ENCODE peak calls at places on chromosomes 12 and 14, in eight cellular contexts. L, Y, R, D, U, Z, G and X are unnamed samples.

GRCh38 chr12:52074656-52075408 is 4.7 kb upstream of the SMIM41 start:
- DNase-seq in L (no peak), Y (no peak), R (no peak), D (no peak), U (no peak), Z (no peak), G (no peak), X (no peak)

GRCh38 chr12:95300286-95300685 is 82.7 kb downstream of the VEZT start:
- DNase-seq in L (no peak), Y (no peak), R (no peak), D (no peak), U (no peak), Z (no peak), G (no peak), X (no peak)

GRCh38 chr14:34053666-34054065 is 102.8 kb upstream of the EGLN3 start:
- DNase-seq in L (no peak), Y (no peak), R (no peak), D (no peak), U (no peak), Z (no peak), G (peak; percentile 11), X (no peak)

GRCh38 chr12:124938606-124939427 is 24.4 kb upstream of the UBC start:
- DNase-seq in L (peak; percentile 84), Y (peak; percentile 83), R (peak; percentile 26), D (no peak), U (peak; percentile 95), Z (no peak), G (peak; percentile 55), X (no peak)

GRCh38 chr14:84421611-84422010 is 1108.3 kb upstream of the FLRT2 start:
- DNase-seq in L (no peak), Y (no peak), R (no peak), D (no peak), U (no peak), Z (no peak), G (no peak), X (no peak)

GRCh38 chr12:7319934-7320333 is 16.1 kb downstream of the ACSM4 start:
- DNase-seq in L (no peak), Y (no peak), R (no peak), D (no peak), U (no peak), Z (no peak), G (no peak), X (no peak)

GRCh38 chr14:90087433-90087832 is 25.6 kb downstream of the KCNK13 start:
- DNase-seq in L (peak; percentile 67), Y (no peak), R (no peak), D (no peak), U (peak; percentile 11), Z (no peak), G (no peak), X (peak; percentile 30)

GRCh38 chr14:42095155-42095554 is 488.5 kb downstream of the LRFN5 start:
- DNase-seq in L (no peak), Y (no peak), R (no peak), D (no peak), U (no peak), Z (no peak), G (no peak), X (no peak)

GRCh38 chr12:5276327-5276880 is 155.5 kb upstream of the NTF3 start:
- DNase-seq in L (no peak), Y (no peak), R (no peak), D (no peak), U (no peak), Z (no peak), G (no peak), X (no peak)

GRCh38 chr14:74647834-74648361 is 35.9 kb upstream of the LTBP2 start:
- DNase-seq in L (no peak), Y (no peak), R (no peak), D (no peak), U (no peak), Z (no peak), G (no peak), X (no peak)

GRCh38 chr12:47307680-47308399 is 228.1 kb upstream of the AMIGO2 start:
- DNase-seq in L (peak; percentile 16), Y (peak; percentile 50), R (peak; percentile 51), D (peak; percentile 35), U (peak; percentile 73), Z (peak; percentile 35), G (peak; percentile 26), X (peak; percentile 62)

GRCh38 chr12:116690016-116690709 is 47.7 kb downstream of the SPRING1 start:
- DNase-seq in L (no peak), Y (no peak), R (no peak), D (no peak), U (no peak), Z (no peak), G (no peak), X (no peak)

GRCh38 chr12:76341436-76342030 is 6.7 kb downstream of the BBS10 start:
- DNase-seq in L (no peak), Y (no peak), R (no peak), D (no peak), U (no peak), Z (no peak), G (no peak), X (no peak)

GRCh38 chr12:65896743-65897142 is 72.5 kb downstream of the HMGA2 start:
- DNase-seq in L (no peak), Y (no peak), R (no peak), D (no peak), U (no peak), Z (no peak), G (no peak), X (no peak)

GRCh38 chr14:101961011-101961721 is 3.2 kb upstream of the DYNC1H1 start:
- DNase-seq in L (peak; percentile 62), Y (peak; percentile 46), R (peak; percentile 82), D (no peak), U (peak; percentile 86), Z (peak; percentile 69), G (peak; percentile 69), X (peak; percentile 77)

GRCh38 chr14:105774001-105774400 is 247.6 kb downstream of the TMEM121 start:
- DNase-seq in L (no peak), Y (no peak), R (no peak), D (no peak), U (no peak), Z (no peak), G (no peak), X (no peak)

GRCh38 chr12:93704122-93704521 is 26.9 kb downstream of the CRADD start:
- DNase-seq in L (no peak), Y (no peak), R (peak; percentile 28), D (no peak), U (no peak), Z (no peak), G (no peak), X (peak; percentile 14)

GRCh38 chr12:84201976-84202375 is 710.6 kb downstream of the SLC6A15 start:
- DNase-seq in L (no peak), Y (no peak), R (no peak), D (peak; percentile 13), U (no peak), Z (no peak), G (no peak), X (no peak)

GRCh38 chr12:100484178-100484886 is 10.7 kb downstream of the NR1H4 start:
- DNase-seq in L (no peak), Y (no peak), R (no peak), D (peak; percentile 40), U (no peak), Z (no peak), G (no peak), X (no peak)

GRCh38 chr14:25132734-25133422 is 82.9 kb upstream of the STXBP6 start:
- DNase-seq in L (peak; percentile 68), Y (peak; percentile 30), R (peak; percentile 68), D (no peak), U (peak; percentile 68), Z (peak; percentile 32), G (peak; percentile 70), X (peak; percentile 65)

GRCh38 chr12:107356266-107356936 is 263.1 kb upstream of the CRY1 start:
- DNase-seq in L (no peak), Y (peak; percentile 79), R (no peak), D (no peak), U (no peak), Z (no peak), G (no peak), X (no peak)

GRCh38 chr12:5586201-5586600 is 154.3 kb downstream of the NTF3 start:
- DNase-seq in L (no peak), Y (peak; percentile 8), R (no peak), D (no peak), U (no peak), Z (no peak), G (no peak), X (no peak)

GRCh38 chr14:65287264-65288131 is 125.0 kb upstream of the FUT8 start:
- DNase-seq in L (no peak), Y (no peak), R (peak; percentile 81), D (no peak), U (no peak), Z (no peak), G (no peak), X (peak; percentile 76)

GRCh38 chr14:23481992-23482813 is 12.7 kb downstream of the NGDN start:
- DNase-seq in L (no peak), Y (no peak), R (no peak), D (no peak), U (no peak), Z (no peak), G (no peak), X (no peak)

GRCh38 chr12:110893956-110894355 is 26.4 kb downstream of the MYL2 start:
- DNase-seq in L (no peak), Y (no peak), R (no peak), D (no peak), U (no peak), Z (no peak), G (no peak), X (no peak)

GRCh38 chr12:95922231-95922630 is 20.2 kb downstream of the CCDC38 start:
- DNase-seq in L (no peak), Y (peak; percentile 47), R (no peak), D (no peak), U (no peak), Z (no peak), G (no peak), X (no peak)

GRCh38 chr12:68451261-68452091 is 119.3 kb upstream of the MDM1 start:
- DNase-seq in L (peak; percentile 20), Y (peak; percentile 80), R (peak; percentile 17), D (no peak), U (no peak), Z (peak; percentile 54), G (no peak), X (peak; percentile 23)

GRCh38 chr12:124754949-124755800 is 108.5 kb downstream of the SCARB1 start:
- DNase-seq in L (peak; percentile 85), Y (no peak), R (peak; percentile 65), D (peak; percentile 76), U (no peak), Z (peak; percentile 21), G (no peak), X (no peak)

GRCh38 chr14:50944647-50945413 is 547 bp upstream of the PYGL start:
- DNase-seq in L (no peak), Y (no peak), R (peak; percentile 41), D (no peak), U (peak; percentile 82), Z (no peak), G (peak; percentile 6), X (peak; percentile 18)